ENCODE peak calls at places on chromosome 6, in four cellular contexts. U is CD8-positive, alpha-beta T cell; R is astrocyte of the spinal cord; G is left lung. I is an unnamed sample.

GRCh38 chr6:680666-681374 is 12.1 kb downstream of the EXOC2 start:
- DNase-seq in R (no peak), U (no peak), G (no peak), I (no peak)

GRCh38 chr6:156992396-156992795 is 215.2 kb downstream of the ARID1B start:
- DNase-seq in U (no peak), G (no peak), R (no peak), I (no peak)

GRCh38 chr6:20409427-20409971 is 7.8 kb downstream of the E2F3 start:
- DNase-seq in G (no peak), R (no peak), U (no peak), I (no peak)

GRCh38 chr6:111972714-111973678 is 80.9 kb upstream of the CCN6 start:
- DNase-seq in U (peak), R (peak), G (no peak), I (peak)

GRCh38 chr6:5390177-5390576 is 128.9 kb downstream of the FARS2 start:
- DNase-seq in R (no peak), G (no peak), U (no peak), I (no peak)

GRCh38 chr6:143792402-143793339 is 50.5 kb upstream of the LTV1 start:
- DNase-seq in G (no peak), U (no peak), R (no peak), I (no peak)

GRCh38 chr6:89438248-89438647 is 5.3 kb downstream of the ANKRD6 start:
- DNase-seq in U (no peak), G (no peak), R (no peak), I (no peak)

GRCh38 chr6:164753517-164753916 is 555.9 kb downstream of the C6orf118 start:
- DNase-seq in G (no peak), R (peak), U (no peak), I (peak)

GRCh38 chr6:169070506-169071176 is 183.0 kb downstream of the THBS2 start:
- DNase-seq in R (peak), G (no peak), U (no peak), I (peak)
- TF ChIP-seq CTCF in R (peak), G (no peak), U (no peak), I (peak)

GRCh38 chr6:139473731-139474130 is 99.3 kb upstream of the CITED2 start:
- DNase-seq in U (no peak), G (no peak), R (peak), I (no peak)
- H3K4me3 ChIP-seq in U (no peak), G (no peak), R (no peak), I (no peak)

GRCh38 chr6:44221961-44222335 is 1.4 kb upstream of the SLC29A1 start:
- DNase-seq in G (no peak), R (no peak), U (no peak), I (no peak)

GRCh38 chr6:44219815-44220784 is 3.3 kb upstream of the SLC29A1 start:
- DNase-seq in G (no peak), R (no peak), U (no peak), I (no peak)

GRCh38 chr6:44222486-44222986 is 859 bp upstream of the SLC29A1 start:
- DNase-seq in U (no peak), R (no peak), G (no peak), I (no peak)

GRCh38 chr6:44220913-44221290 is 2.5 kb upstream of the SLC29A1 start:
- DNase-seq in G (no peak), U (no peak), R (no peak), I (no peak)

GRCh38 chr6:44221291-44221960 is 2.0 kb upstream of the SLC29A1 start:
- DNase-seq in G (peak), R (peak), U (peak), I (no peak)
- TF ChIP-seq CTCF in G (peak), R (peak), U (peak), I (peak)

DNA sequence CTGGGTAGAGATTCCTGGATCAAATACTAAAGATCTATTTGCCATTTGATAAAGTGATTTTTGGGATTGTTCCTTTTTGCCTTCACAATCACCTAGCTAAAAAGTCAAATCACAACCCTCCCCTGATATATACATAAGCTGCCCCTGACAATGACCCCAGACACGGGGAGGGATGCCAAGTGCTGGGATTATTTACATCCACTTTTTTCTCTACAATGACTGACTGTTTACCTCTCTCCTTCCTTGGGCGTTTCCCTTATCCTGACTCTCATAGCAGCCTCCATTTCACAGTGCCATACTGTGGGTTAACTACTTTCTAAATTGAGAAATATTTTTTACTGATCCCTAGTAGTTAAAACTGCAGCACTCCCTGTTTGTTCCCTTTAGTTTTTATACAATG is 150.8 kb upstream of the TMEM170B start:
- DNase-seq in U (no peak), R (no peak), G (no peak), I (no peak)
- H3K4me3 ChIP-seq in U (no peak), R (no peak), G (no peak), I (no peak)

I was measured in astrocyte of the cerebellum.